ENCODE peak calls at places on chromosomes 4 and X, in nine cellular contexts. V is naive thymus-derived CD8-positive, alpha-beta T cell; F is activated CD4-positive, CD25-positive, alpha-beta regulatory T cell; Q is substantia nigra; L is AML-193; Z is T-helper 9 cell; U is stromal cell of bone marrow; G is NCI-H774; N is OCI-LY7. B is an unnamed sample.
A peak's percentile ranks its signal among the peaks of the same experiment; 100 is the strongest.

GRCh38 chr4:3791910-3792542 is 25.8 kb downstream of the ADRA2C start:
- DNase-seq in V (no peak), F (no peak), Q (no peak), L (no peak), Z (no peak), U (no peak), G (no peak), N (peak; percentile 20), B (peak; percentile 26)

GRCh38 chr4:60042941-60043340 is 1157.2 kb upstream of the ADGRL3 start:
- DNase-seq in V (no peak), F (no peak), Q (no peak), L (no peak), Z (no peak), U (no peak), G (no peak), N (no peak), B (no peak)

GRCh38 chr4:187380181-187380581 is 615.4 kb upstream of the ZFP42 start:
- DNase-seq in V (no peak), F (no peak), Q (no peak), L (no peak), Z (no peak), U (no peak), G (no peak), N (peak; percentile 55), B (peak; percentile 3)

GRCh38 chr4:52751349-52751911 is at the start of gene ERVMER34-1:
- DNase-seq in V (no peak), F (no peak), Q (no peak), L (no peak), Z (no peak), U (no peak), G (peak; percentile 80), N (no peak), B (no peak)

GRCh38 chrX:67207912-67208311 is 335.9 kb upstream of the AR start:
- DNase-seq in V (no peak), F (no peak), Q (no peak), L (no peak), Z (no peak), U (no peak), G (no peak), N (no peak), B (peak; percentile 0)

GRCh38 chr4:129708776-129709175 is 612.8 kb downstream of the C4orf33 start:
- DNase-seq in V (no peak), F (no peak), Q (no peak), L (no peak), Z (no peak), U (no peak), G (no peak), N (no peak), B (no peak)

GRCh38 chr4:37561803-37562207 is 124.4 kb downstream of the RELL1 start:
- DNase-seq in V (no peak), F (no peak), Q (no peak), L (no peak), Z (no peak), U (no peak), G (peak; percentile 23), N (no peak), B (no peak)

GRCh38 chrX:45200741-45201234 is at the start of gene DIPK2B:
- DNase-seq in V (no peak), F (no peak), Q (no peak), L (no peak), Z (no peak), U (no peak), G (no peak), N (no peak), B (no peak)

GRCh38 chr4:95540227-95540626 is 8.5 kb downstream of the UNC5C start:
- DNase-seq in V (no peak), F (no peak), Q (no peak), L (no peak), Z (no peak), U (no peak), G (no peak), N (no peak), B (no peak)

GRCh38 chr4:169080970-169081369 is 70.9 kb upstream of the CBR4 start:
- DNase-seq in V (no peak), F (no peak), Q (no peak), L (no peak), Z (no peak), U (peak; percentile 68), G (no peak), N (peak; percentile 1), B (no peak)

GRCh38 chrX:12898073-12898472 is 8.3 kb upstream of the TLR8 start:
- DNase-seq in V (no peak), F (no peak), Q (no peak), L (no peak), Z (no peak), U (no peak), G (no peak), N (no peak), B (no peak)

GRCh38 chrX:151228935-151229334 is 52.6 kb downstream of the GPR50 start:
- DNase-seq in V (no peak), F (no peak), Q (no peak), L (no peak), Z (no peak), U (no peak), G (no peak), N (no peak), B (no peak)

GRCh38 chr4:99811850-99812249 is 4.8 kb upstream of the DAPP1 start:
- DNase-seq in V (peak; percentile 28), F (peak; percentile 10), Q (no peak), L (peak; percentile 91), Z (peak; percentile 29), U (no peak), G (no peak), N (peak; percentile 78), B (peak; percentile 76)

GRCh38 chr4:114108869-114109268 is 129.4 kb upstream of the ARSJ start:
- DNase-seq in V (no peak), F (no peak), Q (no peak), L (no peak), Z (no peak), U (no peak), G (no peak), N (no peak), B (no peak)

GRCh38 chr4:136803430-136803829 is 728.9 kb downstream of the PCDH18 start:
- DNase-seq in V (no peak), F (no peak), Q (no peak), L (no peak), Z (no peak), U (no peak), G (no peak), N (no peak), B (no peak)

GRCh38 chr4:172601195-172601594 is 567.4 kb upstream of the GALNT7 start:
- DNase-seq in V (no peak), F (no peak), Q (no peak), L (no peak), Z (no peak), U (no peak), G (no peak), N (no peak), B (no peak)

GRCh38 chr4:136121431-136121830 is 1410.9 kb downstream of the PCDH18 start:
- DNase-seq in V (no peak), F (no peak), Q (no peak), L (no peak), Z (no peak), U (no peak), G (no peak), N (no peak), B (no peak)

GRCh38 chrX:63784346-63784901 is 590 bp downstream of the ARHGEF9 start:
- DNase-seq in V (no peak), F (no peak), Q (no peak), L (no peak), Z (no peak), U (no peak), G (no peak), N (no peak), B (no peak)

GRCh38 chr4:168723020-168723419 is 226.2 kb downstream of the PALLD start:
- DNase-seq in V (no peak), F (no peak), Q (no peak), L (peak; percentile 13), Z (no peak), U (no peak), G (no peak), N (no peak), B (no peak)

GRCh38 chrX:118751950-118752783 is 24.8 kb downstream of the IL13RA1 start:
- DNase-seq in V (no peak), F (no peak), Q (no peak), L (peak; percentile 74), Z (no peak), U (no peak), G (no peak), N (no peak), B (no peak)

GRCh38 chr4:121668368-121669162 is 28.2 kb downstream of the ANXA5 start:
- DNase-seq in V (no peak), F (no peak), Q (no peak), L (no peak), Z (no peak), U (peak; percentile 98), G (no peak), N (no peak), B (no peak)

GRCh38 chr4:184313710-184314659 is 96.3 kb upstream of the ENPP6 start:
- DNase-seq in V (peak; percentile 23), F (no peak), Q (no peak), L (peak; percentile 76), Z (no peak), U (no peak), G (no peak), N (peak; percentile 84), B (no peak)